ENCODE peak calls at places on chromosomes 12 and 14, in five cellular contexts. One of them, this sample, is unnamed.

GRCh38 chr12:66776974-66777373 is 98.1 kb upstream of the GRIP1 start:
- DNase-seq in mammary epithelial cell: no peak
- DNase-seq in MM.1S: peak; percentile 14
- DNase-seq in SK-N-SH: no peak
- DNase-seq in OCI-LY7: no peak
- DNase-seq in this sample: no peak

GRCh38 chr14:52365071-52365470 is 51.0 kb downstream of the PTGER2 start:
- DNase-seq in OCI-LY7: no peak
- DNase-seq in MM.1S: no peak
- DNase-seq in mammary epithelial cell: no peak
- DNase-seq in SK-N-SH: no peak
- DNase-seq in this sample: peak; percentile 8

GRCh38 chr14:33586806-33587205 is 364.1 kb downstream of the EGLN3 start:
- DNase-seq in SK-N-SH: no peak
- DNase-seq in OCI-LY7: no peak
- DNase-seq in mammary epithelial cell: no peak
- DNase-seq in MM.1S: no peak
- DNase-seq in this sample: no peak

GRCh38 chr12:9872743-9873142 is 3.6 kb upstream of the CLEC2B start:
- DNase-seq in SK-N-SH: no peak
- DNase-seq in MM.1S: no peak
- DNase-seq in mammary epithelial cell: peak; percentile 84
- DNase-seq in OCI-LY7: no peak
- DNase-seq in this sample: no peak

GRCh38 chr14:91038439-91038838 is 22.0 kb downstream of the RPS6KA5 start:
- DNase-seq in mammary epithelial cell: peak; percentile 87
- DNase-seq in OCI-LY7: no peak
- DNase-seq in MM.1S: no peak
- DNase-seq in SK-N-SH: no peak
- DNase-seq in this sample: peak; percentile 37

GRCh38 chr12:70660620-70661219 is 23.5 kb upstream of the PTPRB start:
- DNase-seq in SK-N-SH: no peak
- DNase-seq in MM.1S: peak; percentile 77
- DNase-seq in OCI-LY7: no peak
- DNase-seq in mammary epithelial cell: peak; percentile 93
- DNase-seq in this sample: peak; percentile 56

GRCh38 chr12:101857043-101857558 is 20.3 kb upstream of the DRAM1 start:
- DNase-seq in OCI-LY7: no peak
- DNase-seq in mammary epithelial cell: peak; percentile 84
- DNase-seq in SK-N-SH: no peak
- DNase-seq in MM.1S: no peak
- DNase-seq in this sample: peak; percentile 78

GRCh38 chr12:116687888-116688287 is 50.0 kb downstream of the SPRING1 start:
- DNase-seq in mammary epithelial cell: no peak
- DNase-seq in MM.1S: no peak
- DNase-seq in SK-N-SH: peak; percentile 67
- DNase-seq in OCI-LY7: peak; percentile 43
- DNase-seq in this sample: peak; percentile 39

GRCh38 chr12:16603916-16604575 is 1.9 kb downstream of the LMO3 start:
- DNase-seq in OCI-LY7: peak; percentile 11
- DNase-seq in SK-N-SH: peak; percentile 52
- DNase-seq in mammary epithelial cell: no peak
- DNase-seq in MM.1S: no peak
- DNase-seq in this sample: peak; percentile 19

GRCh38 chr12:112961074-112961473 is 17.2 kb upstream of the OAS2 start:
- DNase-seq in SK-N-SH: no peak
- DNase-seq in OCI-LY7: peak; percentile 64
- DNase-seq in MM.1S: no peak
- DNase-seq in mammary epithelial cell: no peak
- DNase-seq in this sample: no peak

GRCh38 chr14:100413699-100414098 is 90.6 kb downstream of the SLC25A47 start:
- DNase-seq in mammary epithelial cell: no peak
- DNase-seq in SK-N-SH: no peak
- DNase-seq in MM.1S: no peak
- DNase-seq in OCI-LY7: no peak
- DNase-seq in this sample: no peak

GRCh38 chr12:67893003-67893402 is 96.2 kb upstream of the IFNG-AS1 start:
- DNase-seq in SK-N-SH: no peak
- DNase-seq in mammary epithelial cell: no peak
- DNase-seq in OCI-LY7: no peak
- DNase-seq in MM.1S: no peak
- DNase-seq in this sample: peak; percentile 68

GRCh38 chr12:76043377-76043776 is 11.8 kb upstream of the PHLDA1 start:
- DNase-seq in MM.1S: no peak
- DNase-seq in mammary epithelial cell: no peak
- DNase-seq in SK-N-SH: no peak
- DNase-seq in OCI-LY7: no peak
- DNase-seq in this sample: no peak

GRCh38 chr12:109167781-109168180 is 51.4 kb downstream of the ACACB start:
- DNase-seq in mammary epithelial cell: no peak
- DNase-seq in MM.1S: no peak
- DNase-seq in SK-N-SH: no peak
- DNase-seq in OCI-LY7: no peak
- DNase-seq in this sample: no peak

GRCh38 chr12:19125325-19125724 is 4.2 kb upstream of the PLEKHA5 start:
- DNase-seq in OCI-LY7: no peak
- DNase-seq in MM.1S: no peak
- DNase-seq in SK-N-SH: no peak
- DNase-seq in mammary epithelial cell: peak; percentile 44
- DNase-seq in this sample: peak; percentile 83

GRCh38 chr12:115407036-115407435 is 723.1 kb upstream of the TBX3 start:
- DNase-seq in MM.1S: no peak
- DNase-seq in SK-N-SH: no peak
- DNase-seq in mammary epithelial cell: no peak
- DNase-seq in OCI-LY7: no peak
- DNase-seq in this sample: no peak

GRCh38 chr14:74908861-74909341 is 14.2 kb downstream of the RPS6KL1 start:
- DNase-seq in MM.1S: no peak
- DNase-seq in OCI-LY7: no peak
- DNase-seq in SK-N-SH: no peak
- DNase-seq in mammary epithelial cell: no peak
- DNase-seq in this sample: peak; percentile 46

GRCh38 chr12:94873368-94874085 is 130.0 kb downstream of the NDUFA12 start:
- DNase-seq in OCI-LY7: peak; percentile 28
- DNase-seq in MM.1S: peak; percentile 57
- DNase-seq in mammary epithelial cell: no peak
- DNase-seq in SK-N-SH: peak; percentile 89
- DNase-seq in this sample: peak; percentile 75

GRCh38 chr12:16299403-16299802 is 21.9 kb upstream of the SLC15A5 start:
- DNase-seq in MM.1S: no peak
- DNase-seq in SK-N-SH: no peak
- DNase-seq in mammary epithelial cell: no peak
- DNase-seq in OCI-LY7: no peak
- DNase-seq in this sample: no peak

GRCh38 chr14:93970589-93970966 is 5.8 kb downstream of the ASB2 start:
- DNase-seq in mammary epithelial cell: peak; percentile 42
- DNase-seq in MM.1S: peak; percentile 52
- DNase-seq in OCI-LY7: peak; percentile 76
- DNase-seq in SK-N-SH: peak; percentile 56
- DNase-seq in this sample: peak; percentile 76

GRCh38 chr12:10392394-10392930 is 2.6 kb upstream of the KLRK1 start:
- DNase-seq in SK-N-SH: no peak
- DNase-seq in mammary epithelial cell: peak; percentile 88
- DNase-seq in OCI-LY7: peak; percentile 86
- DNase-seq in MM.1S: peak; percentile 27
- DNase-seq in this sample: peak; percentile 50

GRCh38 chr14:71437870-71438269 is 494.4 kb upstream of the RGS6 start:
- DNase-seq in mammary epithelial cell: no peak
- DNase-seq in MM.1S: no peak
- DNase-seq in SK-N-SH: no peak
- DNase-seq in OCI-LY7: no peak
- DNase-seq in this sample: no peak

GRCh38 chr12:9509464-9510166 is 98.1 kb downstream of the KLRB1 start:
- DNase-seq in OCI-LY7: peak; percentile 0
- DNase-seq in mammary epithelial cell: peak; percentile 81
- DNase-seq in SK-N-SH: no peak
- DNase-seq in MM.1S: no peak
- DNase-seq in this sample: peak; percentile 74

GRCh38 chr12:51923506-51924365 is 16.4 kb downstream of the ACVRL1 start:
- DNase-seq in MM.1S: peak; percentile 26
- DNase-seq in OCI-LY7: peak; percentile 29
- DNase-seq in mammary epithelial cell: no peak
- DNase-seq in SK-N-SH: peak; percentile 58
- DNase-seq in this sample: peak; percentile 94

GRCh38 chr12:25767613-25768012 is 190.9 kb upstream of the RASSF8 start:
- DNase-seq in SK-N-SH: no peak
- DNase-seq in OCI-LY7: no peak
- DNase-seq in mammary epithelial cell: peak; percentile 53
- DNase-seq in MM.1S: no peak
- DNase-seq in this sample: no peak

GRCh38 chr14:24291446-24292117 is 8.0 kb downstream of the DHRS1 start:
- DNase-seq in MM.1S: no peak
- DNase-seq in mammary epithelial cell: no peak
- DNase-seq in SK-N-SH: no peak
- DNase-seq in OCI-LY7: no peak
- DNase-seq in this sample: no peak

GRCh38 chr12:24838531-24838950 is 110.4 kb downstream of the BCAT1 start:
- DNase-seq in mammary epithelial cell: peak; percentile 35
- DNase-seq in SK-N-SH: peak; percentile 42
- DNase-seq in MM.1S: peak; percentile 54
- DNase-seq in OCI-LY7: no peak
- DNase-seq in this sample: no peak

GRCh38 chr12:122099856-122100255 is 21.3 kb downstream of the MLXIP start:
- DNase-seq in MM.1S: no peak
- DNase-seq in SK-N-SH: no peak
- DNase-seq in mammary epithelial cell: no peak
- DNase-seq in OCI-LY7: no peak
- DNase-seq in this sample: peak; percentile 64

GRCh38 chr14:65949711-65950516 is 536.3 kb upstream of the CCDC196 start:
- DNase-seq in MM.1S: no peak
- DNase-seq in OCI-LY7: no peak
- DNase-seq in SK-N-SH: no peak
- DNase-seq in mammary epithelial cell: peak; percentile 56
- DNase-seq in this sample: no peak

GRCh38 chr12:47361389-47362031 is 281.8 kb upstream of the AMIGO2 start:
- DNase-seq in MM.1S: peak; percentile 79
- DNase-seq in OCI-LY7: peak; percentile 79
- DNase-seq in SK-N-SH: no peak
- DNase-seq in mammary epithelial cell: peak; percentile 84
- DNase-seq in this sample: no peak

GRCh38 chr14:23404331-23404900 is 3.7 kb downstream of the MYH6 start:
- DNase-seq in SK-N-SH: no peak
- DNase-seq in OCI-LY7: no peak
- DNase-seq in mammary epithelial cell: no peak
- DNase-seq in MM.1S: no peak
- DNase-seq in this sample: peak; percentile 82

GRCh38 chr12:48956279-48957140 is 777 bp downstream of the ARF3 start:
- DNase-seq in OCI-LY7: peak; percentile 48
- DNase-seq in SK-N-SH: peak; percentile 85
- DNase-seq in MM.1S: no peak
- DNase-seq in mammary epithelial cell: peak; percentile 97
- DNase-seq in this sample: peak; percentile 96

GRCh38 chr12:124700810-124701594 is 133.6 kb upstream of the NCOR2 start:
- DNase-seq in MM.1S: no peak
- DNase-seq in OCI-LY7: no peak
- DNase-seq in mammary epithelial cell: no peak
- DNase-seq in SK-N-SH: no peak
- DNase-seq in this sample: peak; percentile 70

GRCh38 chr12:111149299-111149698 is 219.6 kb downstream of the PHETA1 start:
- DNase-seq in MM.1S: no peak
- DNase-seq in mammary epithelial cell: no peak
- DNase-seq in OCI-LY7: no peak
- DNase-seq in SK-N-SH: no peak
- DNase-seq in this sample: no peak
- TF ChIP-seq CTCF in MM.1S: no peak
- TF ChIP-seq CTCF in mammary epithelial cell: no peak
- TF ChIP-seq CTCF in OCI-LY7: no peak
- TF ChIP-seq CTCF in SK-N-SH: no peak
- TF ChIP-seq CTCF in this sample: no peak

GRCh38 chr14:87567926-87568325 is 425.1 kb downstream of the GALC start:
- DNase-seq in mammary epithelial cell: no peak
- DNase-seq in SK-N-SH: no peak
- DNase-seq in MM.1S: no peak
- DNase-seq in OCI-LY7: no peak
- DNase-seq in this sample: no peak

GRCh38 chr14:87566986-87567385 is 426.0 kb downstream of the GALC start:
- DNase-seq in MM.1S: no peak
- DNase-seq in OCI-LY7: no peak
- DNase-seq in SK-N-SH: no peak
- DNase-seq in mammary epithelial cell: no peak
- DNase-seq in this sample: no peak
- H3K4me2 ChIP-seq in MM.1S: no peak overlapping the region
- H3K4me2 ChIP-seq in OCI-LY7: no peak overlapping the region
- H3K4me2 ChIP-seq in SK-N-SH: no peak overlapping the region
- H3K4me2 ChIP-seq in mammary epithelial cell: no peak overlapping the region
- H3K4me2 ChIP-seq in this sample: no peak overlapping the region

GRCh38 chr12:133037207-133038005 is at the start of gene ZNF84:
- DNase-seq in MM.1S: peak; percentile 94
- DNase-seq in SK-N-SH: peak; percentile 95
- DNase-seq in OCI-LY7: peak; percentile 98
- DNase-seq in mammary epithelial cell: peak; percentile 99
- DNase-seq in this sample: peak; percentile 97

GRCh38 chr12:133038310-133038709 is 1.0 kb downstream of the ZNF84 start:
- DNase-seq in OCI-LY7: peak; percentile 8
- DNase-seq in MM.1S: no peak
- DNase-seq in mammary epithelial cell: no peak
- DNase-seq in SK-N-SH: no peak
- DNase-seq in this sample: no peak
- H3K9me3 ChIP-seq in OCI-LY7: peaks cover 62% of the 10 kb centered on the region
- H3K9me3 ChIP-seq in MM.1S: no peaks in the 10 kb centered on the region
- H3K9me3 ChIP-seq in mammary epithelial cell: peaks cover 35% of the 10 kb centered on the region
- H3K9me3 ChIP-seq in SK-N-SH: peaks cover 54% of the 10 kb centered on the region
- H3K9me3 ChIP-seq in this sample: peaks cover 27% of the 10 kb centered on the region

GRCh38 chr14:21734457-21735074 is 60.9 kb upstream of the OR4E1 start:
- DNase-seq in SK-N-SH: peak; percentile 31
- DNase-seq in OCI-LY7: peak; percentile 70
- DNase-seq in mammary epithelial cell: peak; percentile 34
- DNase-seq in MM.1S: peak; percentile 79
- DNase-seq in this sample: peak; percentile 66
- TF ChIP-seq CTCF in SK-N-SH: peak; percentile 80
- TF ChIP-seq CTCF in OCI-LY7: peak; percentile 93
- TF ChIP-seq CTCF in mammary epithelial cell: peak; percentile 69
- TF ChIP-seq CTCF in MM.1S: peak; percentile 53
- TF ChIP-seq CTCF in this sample: peak; percentile 56

DNA sequence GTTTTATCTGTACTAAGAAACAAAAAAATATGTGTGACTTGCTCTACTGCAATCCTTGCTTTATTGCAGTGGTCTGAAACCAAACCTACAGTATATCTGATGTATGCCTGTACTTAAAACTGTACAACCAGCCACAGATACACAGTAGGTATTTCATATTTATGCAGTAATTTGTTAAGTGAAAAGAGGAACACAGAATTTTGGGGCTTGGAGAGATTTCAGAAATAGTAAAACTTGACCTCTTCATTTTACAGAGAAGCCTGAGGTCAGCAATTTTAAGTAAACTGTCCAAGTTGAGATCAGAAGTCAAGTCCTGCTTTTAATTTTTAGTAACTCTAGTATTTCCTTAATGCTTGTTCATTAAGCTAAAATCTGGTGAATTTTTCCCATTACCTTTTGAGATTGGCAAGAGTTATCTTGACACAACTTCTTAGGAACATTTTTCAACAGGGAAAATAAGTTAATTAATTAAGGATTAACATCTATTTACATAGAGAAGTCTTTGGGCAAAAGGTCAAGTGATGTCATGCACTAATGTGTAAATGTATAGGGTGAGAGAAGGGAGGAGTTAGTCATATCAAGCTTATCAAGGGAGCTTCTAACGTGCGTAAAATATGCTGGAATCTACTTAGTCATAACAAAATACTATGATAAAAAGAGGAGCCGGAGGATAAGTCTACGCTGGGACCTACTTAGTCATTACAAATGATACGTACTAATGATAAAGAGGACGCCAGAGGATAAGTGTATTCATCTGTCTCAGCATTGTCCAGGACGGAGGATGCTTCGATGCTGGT is 66.0 kb upstream of the GTF2A1 start:
- DNase-seq in MM.1S: no peak
- DNase-seq in OCI-LY7: no peak
- DNase-seq in SK-N-SH: no peak
- DNase-seq in mammary epithelial cell: no peak
- DNase-seq in this sample: no peak
- H3K4me2 ChIP-seq in MM.1S: no peak overlapping the region
- H3K4me2 ChIP-seq in OCI-LY7: no peak overlapping the region
- H3K4me2 ChIP-seq in SK-N-SH: no peak overlapping the region
- H3K4me2 ChIP-seq in mammary epithelial cell: no peak overlapping the region
- H3K4me2 ChIP-seq in this sample: no peak overlapping the region

This sample was measured in osteoblast.